ENCODE peak calls at places on chromosome 17, in seven cellular contexts. U, N, P, A, B, Y and W are unnamed samples. For H3K4me1 and H3K27me3, the result is how much of the 10 kb centered on the place peaks cover.

GRCh38 chr17:80878876-80879722 is 112.5 kb upstream of the CHMP6 start:
- DNase-seq in U (no peak), N (no peak), P (peak), A (no peak), B (peak), Y (no peak), W (peak)

GRCh38 chr17:44223574-44224046 is 4.1 kb upstream of the UBTF start:
- DNase-seq in U (no peak), N (peak), P (no peak), A (no peak), B (no peak), Y (no peak), W (peak)

GRCh38 chr17:32127156-32127897 is 15.0 kb upstream of the RHOT1 start:
- DNase-seq in U (peak), N (peak), P (peak), A (no peak), B (peak), Y (peak), W (peak)

GRCh38 chr17:82913304-82914043 is 73.7 kb upstream of the ZNF750 start:
- DNase-seq in U (no peak), N (no peak), P (peak), A (no peak), B (no peak), Y (peak), W (peak)

GRCh38 chr17:45312477-45313418 is 4.1 kb downstream of the MAP3K14 start:
- DNase-seq in U (no peak), N (no peak), P (no peak), A (no peak), B (no peak), Y (no peak), W (no peak)

GRCh38 chr17:46190763-46191162 is 2.5 kb downstream of the KANSL1 start:
- DNase-seq in U (no peak), N (no peak), P (no peak), A (no peak), B (no peak), Y (no peak), W (no peak)

GRCh38 chr17:69539274-69539673 is 124.8 kb downstream of the MAP2K6 start:
- DNase-seq in U (no peak), N (no peak), P (no peak), A (no peak), B (no peak), Y (no peak), W (no peak)

GRCh38 chr17:80920406-80920805 is 71.2 kb upstream of the CHMP6 start:
- DNase-seq in U (no peak), N (no peak), P (no peak), A (no peak), B (no peak), Y (no peak), W (no peak)

DNA sequence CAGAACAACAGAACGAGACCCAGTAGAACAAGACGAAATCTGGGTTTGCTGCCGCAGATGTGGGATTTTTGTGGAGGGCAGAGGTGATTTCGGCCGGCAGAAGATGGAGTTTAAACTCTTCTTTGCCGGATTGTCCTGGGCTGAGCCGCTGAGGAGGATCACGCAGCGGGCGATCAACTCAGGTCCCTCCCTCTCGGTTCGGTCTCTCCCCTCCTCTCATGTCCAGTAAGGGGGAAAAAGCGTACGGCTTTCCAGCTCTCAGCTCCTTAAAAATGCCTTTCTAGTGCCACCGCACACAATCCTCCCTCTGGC is 2.5 kb downstream of the PHF12 start:
- DNase-seq in U (no peak), N (no peak), P (no peak), A (no peak), B (no peak), Y (peak), W (no peak)
- H3K4me1 ChIP-seq in U (under half), N (under half), P (under half), A (under half), B (half or more), Y (under half), W (half or more)

DNA sequence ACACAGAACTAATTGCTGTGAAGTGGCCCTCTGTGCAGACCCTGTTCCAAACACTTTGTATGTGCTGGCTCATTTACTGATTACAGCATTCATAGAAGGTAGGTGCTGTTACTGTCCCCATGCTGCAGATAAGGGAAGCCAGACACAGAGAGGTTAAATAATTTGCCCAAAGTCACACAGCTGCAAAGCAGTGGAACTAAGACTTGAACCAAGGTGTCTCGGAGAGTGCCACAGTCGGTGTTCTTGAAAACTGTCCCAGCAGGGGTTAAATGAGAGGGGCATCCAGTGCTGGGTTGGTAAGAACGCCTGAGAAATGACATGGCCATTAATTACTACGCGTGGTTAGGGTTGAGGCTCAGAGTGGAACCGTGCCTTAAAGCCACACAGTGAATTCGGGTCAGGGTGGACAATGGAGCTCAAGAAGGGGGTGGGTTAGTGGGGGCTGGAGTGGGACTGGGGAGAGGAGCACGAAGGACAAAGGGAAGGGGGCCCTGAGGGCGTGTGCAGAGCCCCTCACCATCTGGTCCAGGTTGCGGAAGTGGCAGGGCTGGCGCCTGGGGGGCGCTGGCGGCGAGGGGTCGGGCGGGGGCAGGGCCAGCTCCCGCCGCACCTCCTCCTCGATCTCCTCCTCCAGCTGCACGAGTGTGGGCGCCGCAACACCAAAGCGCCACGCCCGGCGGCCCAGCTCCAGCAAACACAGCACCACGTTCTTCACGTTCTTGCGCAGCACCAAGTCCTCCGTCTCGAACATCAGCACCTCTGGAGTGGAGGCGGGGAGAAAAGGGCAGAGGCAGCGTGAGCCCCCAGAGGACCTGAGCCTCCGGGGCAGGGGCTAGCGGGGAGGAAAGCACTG is 3.3 kb downstream of the GAS2L2 start:
- DNase-seq in U (no peak), N (no peak), P (no peak), A (no peak), B (no peak), Y (peak), W (no peak)
- H3K4me3 ChIP-seq in U (no peak), N (no peak), P (no peak), A (no peak), B (peak), Y (no peak), W (no peak)

GRCh38 chr17:41711669-41712400 is at the start of gene GAST:
- DNase-seq in U (no peak), N (no peak), P (no peak), A (no peak), B (no peak), Y (no peak), W (no peak)
- H3K27me3 ChIP-seq in U (under half), N (under half), P (under half), A (half or more), B (under half), Y (under half), W (under half)

GRCh38 chr17:78705071-78705470 is 77.0 kb downstream of the CYTH1 start:
- DNase-seq in U (no peak), N (no peak), P (no peak), A (no peak), B (peak), Y (no peak), W (no peak)

GRCh38 chr17:78706271-78706915 is 75.7 kb downstream of the CYTH1 start:
- DNase-seq in U (no peak), N (no peak), P (no peak), A (no peak), B (no peak), Y (no peak), W (no peak)

GRCh38 chr17:78707016-78707415 is 75.1 kb downstream of the CYTH1 start:
- DNase-seq in U (no peak), N (no peak), P (no peak), A (no peak), B (no peak), Y (no peak), W (no peak)

GRCh38 chr17:78707923-78708322 is 74.2 kb downstream of the CYTH1 start:
- DNase-seq in U (no peak), N (no peak), P (no peak), A (no peak), B (no peak), Y (no peak), W (no peak)

DNA sequence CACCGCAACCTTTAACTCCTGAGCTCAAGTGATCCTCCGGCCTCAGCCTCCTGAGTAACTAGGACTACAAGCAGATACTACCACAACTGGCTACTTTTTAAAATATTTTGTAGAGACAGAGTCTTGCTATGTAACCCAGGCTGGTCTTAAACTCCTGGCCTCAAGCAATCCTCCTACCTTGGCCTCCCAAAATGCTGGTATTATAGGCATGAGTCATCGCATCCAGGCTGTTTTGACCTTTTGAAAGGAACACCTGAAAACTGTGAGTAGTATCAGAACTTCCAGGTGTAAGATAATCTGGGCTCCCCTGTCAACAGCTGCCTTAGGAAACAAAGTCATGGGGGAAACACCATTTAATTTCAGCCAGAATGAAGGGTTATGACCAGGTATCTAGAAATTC is 77.5 kb downstream of the CYTH1 start:
- DNase-seq in U (no peak), N (no peak), P (no peak), A (no peak), B (no peak), Y (no peak), W (no peak)
- H3K4me1 ChIP-seq in U (under half), N (under half), P (under half), A (under half), B (under half), Y (under half), W (under half)

GRCh38 chr17:40347319-40348135 is 17.0 kb downstream of the GJD3 start:
- DNase-seq in U (no peak), N (no peak), P (peak), A (no peak), B (no peak), Y (no peak), W (no peak)
- H3K4me3 ChIP-seq in U (peak), N (no peak), P (no peak), A (no peak), B (peak), Y (no peak), W (peak)

GRCh38 chr17:285751-286422 is 66.7 kb downstream of the RPH3AL start:
- DNase-seq in U (no peak), N (no peak), P (peak), A (no peak), B (no peak), Y (no peak), W (peak)
- H3K27me3 ChIP-seq in U (under half), N (under half), P (under half), A (under half), B (under half), Y (under half), W (under half)

DNA sequence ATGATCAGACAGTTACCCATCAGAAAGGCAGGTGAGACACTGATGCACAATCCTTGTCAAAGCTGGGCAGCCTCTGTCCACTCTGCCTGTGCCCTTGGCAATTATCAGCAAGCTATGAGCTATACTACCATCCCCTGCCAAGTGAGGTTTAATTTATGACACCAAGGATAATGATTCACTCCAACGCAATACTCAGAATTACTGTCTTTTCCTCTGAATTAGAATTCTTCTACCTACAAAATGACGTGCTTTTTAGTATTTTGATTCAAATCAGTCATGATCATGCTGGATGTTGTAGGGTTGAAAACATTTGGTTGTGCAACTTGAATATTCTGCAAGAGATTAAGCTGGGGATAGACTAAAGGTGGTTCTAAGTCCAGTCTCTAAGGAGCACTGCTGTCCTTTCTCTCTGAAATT is 116.8 kb upstream of the SOX9 start:
- DNase-seq in U (no peak), N (no peak), P (no peak), A (no peak), B (no peak), Y (no peak), W (no peak)
- H3K4me1 ChIP-seq in U (under half), N (under half), P (under half), A (under half), B (under half), Y (under half), W (under half)

GRCh38 chr17:40328386-40328766 is 19.4 kb downstream of the RARA start:
- DNase-seq in U (no peak), N (no peak), P (no peak), A (no peak), B (no peak), Y (no peak), W (no peak)

GRCh38 chr17:40333781-40334453 is 24.9 kb downstream of the RARA start:
- DNase-seq in U (no peak), N (no peak), P (peak), A (no peak), B (no peak), Y (no peak), W (no peak)

GRCh38 chr17:40330850-40331470 is 22.0 kb downstream of the RARA start:
- DNase-seq in U (no peak), N (no peak), P (no peak), A (no peak), B (no peak), Y (no peak), W (no peak)

GRCh38 chr17:40329981-40330794 is 21.2 kb downstream of the RARA start:
- DNase-seq in U (no peak), N (no peak), P (peak), A (no peak), B (peak), Y (no peak), W (no peak)

DNA sequence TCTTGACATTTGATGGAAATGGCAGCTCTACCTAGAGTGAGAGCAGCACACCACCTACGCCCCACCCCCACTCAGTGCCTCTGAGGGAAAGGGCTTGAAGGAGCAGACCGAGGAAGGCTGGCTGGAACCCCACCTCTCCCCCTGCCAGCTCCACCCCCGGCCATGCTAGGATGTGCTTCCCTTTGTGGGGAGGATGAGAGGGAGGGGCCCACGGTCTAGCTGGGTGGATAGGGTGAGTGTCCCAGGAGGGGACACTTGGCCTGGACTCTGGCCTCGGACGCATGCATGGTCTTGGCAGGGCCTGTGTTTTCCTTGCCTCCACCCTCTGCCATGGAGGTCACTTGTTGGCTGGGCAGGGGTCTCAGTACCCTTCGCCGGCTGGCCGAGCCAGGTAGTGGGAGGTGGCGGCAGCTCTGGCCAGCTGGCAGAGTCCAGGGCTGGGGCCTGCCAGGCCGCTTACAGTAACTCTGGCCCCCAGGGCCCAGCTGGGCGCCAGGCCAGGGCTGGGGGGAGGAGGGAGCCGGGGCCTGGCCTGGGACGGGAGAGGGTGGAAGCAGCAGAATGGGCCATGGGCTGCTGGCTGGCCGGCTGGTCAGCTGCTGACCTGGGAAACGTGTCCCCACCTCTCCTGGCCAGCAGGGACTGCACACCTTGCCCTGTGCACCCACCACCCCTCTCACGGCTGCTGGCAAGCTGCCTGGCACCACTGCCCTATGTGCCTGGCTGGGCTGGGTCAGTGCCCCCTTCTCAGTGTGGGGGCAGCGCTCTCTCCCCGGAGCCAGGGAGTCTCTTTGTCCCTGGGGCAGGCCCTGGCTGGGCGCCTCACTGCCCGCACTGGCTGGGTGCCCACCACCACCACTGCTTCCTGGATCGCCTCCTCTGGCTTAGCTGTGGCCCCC is 23.0 kb downstream of the RARA start:
- DNase-seq in U (peak), N (peak), P (peak), A (no peak), B (peak), Y (no peak), W (peak)
- H3K4me3 ChIP-seq in U (peak), N (no peak), P (no peak), A (no peak), B (peak), Y (no peak), W (peak)